ENCODE peak calls at places on chromosomes 5 and 9, in ten cellular contexts. N, R, K, V, E, U, Q, F, D and C are unnamed samples.
A peak's percentile ranks its signal among the peaks of the same experiment; 100 is the strongest.

GRCh38 chr5:154355141-154355611 is 90.6 kb upstream of the SAP30L start:
- DNase-seq in N (peak; percentile 56), R (no peak), K (no peak), V (no peak), E (no peak), U (no peak), Q (peak; percentile 29), F (peak; percentile 54), D (no peak), C (no peak)

GRCh38 chr5:119275146-119275872 is 80.5 kb upstream of the TNFAIP8 start:
- DNase-seq in N (no peak), R (peak; percentile 63), K (no peak), V (no peak), E (peak; percentile 61), U (peak; percentile 24), Q (no peak), F (no peak), D (peak; percentile 95), C (no peak)

GRCh38 chr5:21776466-21776865 is 1076.7 kb downstream of the CDH12 start:
- DNase-seq in N (no peak), R (no peak), K (no peak), V (no peak), E (no peak), U (no peak), Q (no peak), F (no peak), D (no peak), C (no peak)

GRCh38 chr9:135702002-135702721 is at the start of gene KCNT1:
- DNase-seq in N (no peak), R (no peak), K (peak; percentile 25), V (peak; percentile 74), E (peak; percentile 13), U (peak; percentile 77), Q (peak; percentile 99), F (no peak), D (peak; percentile 23), C (peak; percentile 13)

GRCh38 chr5:179262126-179262920 is 82.9 kb downstream of the ADAMTS2 start:
- DNase-seq in N (no peak), R (no peak), K (no peak), V (no peak), E (no peak), U (no peak), Q (peak; percentile 20), F (peak; percentile 84), D (no peak), C (no peak)

GRCh38 chr5:74542477-74542876 is 98.1 kb downstream of the ENC1 start:
- DNase-seq in N (no peak), R (no peak), K (no peak), V (no peak), E (no peak), U (no peak), Q (no peak), F (no peak), D (peak; percentile 85), C (peak; percentile 45)

GRCh38 chr5:106254784-106255183 is 1416.0 kb downstream of the EFNA5 start:
- DNase-seq in N (no peak), R (no peak), K (no peak), V (no peak), E (no peak), U (no peak), Q (no peak), F (no peak), D (no peak), C (no peak)

GRCh38 chr9:3809724-3810123 is 283.9 kb upstream of the RFX3 start:
- DNase-seq in N (no peak), R (peak; percentile 88), K (no peak), V (no peak), E (peak; percentile 18), U (no peak), Q (no peak), F (no peak), D (peak; percentile 63), C (peak; percentile 53)

GRCh38 chr5:926416-927171 is 33.9 kb downstream of the TRIP13 start:
- DNase-seq in N (no peak), R (no peak), K (peak; percentile 18), V (peak; percentile 64), E (no peak), U (peak; percentile 68), Q (peak; percentile 54), F (no peak), D (peak; percentile 6), C (peak; percentile 25)

GRCh38 chr5:147482426-147483196 is 27.3 kb downstream of the DPYSL3 start:
- DNase-seq in N (no peak), R (no peak), K (no peak), V (no peak), E (no peak), U (no peak), Q (no peak), F (no peak), D (no peak), C (no peak)

DNA sequence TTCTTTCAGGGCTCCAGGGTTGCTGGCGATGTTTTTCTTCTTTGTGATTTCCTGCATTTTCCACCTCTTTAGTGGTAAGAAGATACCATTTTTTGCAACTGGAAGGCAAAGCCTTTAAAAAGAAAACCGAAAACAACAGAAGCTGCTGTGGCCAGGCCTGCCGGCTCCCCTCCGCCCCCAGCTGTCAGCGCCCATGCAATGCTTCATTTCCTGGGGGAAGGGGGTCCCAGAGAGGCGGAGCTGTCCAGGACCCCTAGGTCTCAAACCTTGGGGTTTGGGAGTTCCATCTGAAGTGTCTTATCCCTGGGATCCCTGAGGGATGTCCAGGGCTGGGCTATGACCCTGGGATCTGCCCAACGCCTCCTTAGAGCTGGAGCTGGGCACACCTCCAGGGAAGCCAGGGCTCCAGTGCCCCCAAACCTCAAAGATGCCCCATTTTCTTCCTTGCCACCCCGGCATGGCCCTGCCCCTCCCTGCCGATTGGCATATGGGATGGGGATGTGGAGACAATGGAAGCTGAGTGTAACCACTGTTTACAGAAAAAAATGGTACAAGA is 257.2 kb upstream of the MVB12B start:
- DNase-seq in N (no peak), R (no peak), K (no peak), V (no peak), E (no peak), U (no peak), Q (no peak), F (no peak), D (no peak), C (no peak)
- H3K4me3 ChIP-seq in N (no peak overlapping the region), R (no peak overlapping the region), K (no peak overlapping the region), V (no peak overlapping the region), E (no peak overlapping the region), U (no peak overlapping the region), Q (no peak overlapping the region), F (no peak overlapping the region), D (no peak overlapping the region), C (no peak overlapping the region)

GRCh38 chr5:11483630-11484029 is 420.6 kb downstream of the CTNND2 start:
- DNase-seq in N (no peak), R (no peak), K (no peak), V (peak; percentile 51), E (no peak), U (no peak), Q (no peak), F (no peak), D (no peak), C (no peak)

GRCh38 chr5:11476866-11477265 is 427.4 kb downstream of the CTNND2 start:
- DNase-seq in N (no peak), R (no peak), K (no peak), V (no peak), E (no peak), U (no peak), Q (no peak), F (no peak), D (no peak), C (no peak)

GRCh38 chr5:11477786-11478185 is 426.5 kb downstream of the CTNND2 start:
- DNase-seq in N (no peak), R (no peak), K (no peak), V (no peak), E (no peak), U (no peak), Q (no peak), F (no peak), D (no peak), C (no peak)

GRCh38 chr5:11482011-11482410 is 422.2 kb downstream of the CTNND2 start:
- DNase-seq in N (no peak), R (no peak), K (no peak), V (no peak), E (no peak), U (no peak), Q (no peak), F (no peak), D (no peak), C (peak; percentile 25)
- TF ChIP-seq CTCF in N (no peak), R (no peak), K (no peak), V (no peak), E (no peak), U (no peak), Q (no peak), F (no peak), D (no peak), C (no peak)

DNA sequence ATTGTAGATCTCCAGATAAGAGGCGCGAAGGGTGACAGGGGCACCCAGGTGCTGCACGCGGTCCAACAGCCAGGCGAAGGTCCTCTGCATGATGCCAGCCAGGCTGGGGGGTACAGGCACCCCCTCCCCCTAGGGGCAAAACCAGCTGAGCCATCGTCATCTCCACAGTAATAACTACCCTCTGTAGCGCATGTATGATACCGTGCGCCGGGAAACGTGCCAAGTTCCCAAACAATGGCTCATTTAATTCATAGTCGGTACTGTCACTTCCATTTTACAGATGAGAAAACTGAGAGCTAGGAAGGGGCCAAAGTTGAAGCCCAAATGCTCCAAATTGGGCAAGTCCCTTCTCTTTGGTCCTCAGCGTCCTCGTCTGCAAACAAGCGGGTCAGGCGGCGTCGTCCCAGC is 1.5 kb downstream of the KIF12 start:
- DNase-seq in N (no peak), R (no peak), K (no peak), V (peak; percentile 19), E (no peak), U (no peak), Q (peak; percentile 56), F (peak; percentile 85), D (peak; percentile 47), C (no peak)
- H3K4me3 ChIP-seq in N (peak overlapping the region; percentile 57), R (peak overlapping the region; percentile 54), K (peak overlapping the region; percentile 40), V (peak overlapping the region; percentile 56), E (no peak overlapping the region), U (peak overlapping the region; percentile 61), Q (peak overlapping the region; percentile 35), F (peak overlapping the region; percentile 6), D (peak overlapping the region; percentile 21), C (no peak overlapping the region)

GRCh38 chr5:72921886-72922285 is 34.0 kb upstream of the FCHO2 start:
- DNase-seq in N (no peak), R (no peak), K (no peak), V (no peak), E (no peak), U (no peak), Q (no peak), F (no peak), D (peak; percentile 11), C (no peak)

GRCh38 chr5:72925336-72926010 is 30.4 kb upstream of the FCHO2 start:
- DNase-seq in N (no peak), R (no peak), K (no peak), V (no peak), E (no peak), U (no peak), Q (no peak), F (no peak), D (no peak), C (no peak)

GRCh38 chr5:72917371-72917776 is 38.5 kb upstream of the FCHO2 start:
- DNase-seq in N (no peak), R (no peak), K (no peak), V (no peak), E (no peak), U (no peak), Q (no peak), F (no peak), D (no peak), C (no peak)

GRCh38 chr5:72921103-72921502 is 34.7 kb upstream of the FCHO2 start:
- DNase-seq in N (no peak), R (no peak), K (no peak), V (no peak), E (no peak), U (no peak), Q (no peak), F (no peak), D (no peak), C (no peak)

GRCh38 chr5:72920690-72921089 is 35.2 kb upstream of the FCHO2 start:
- DNase-seq in N (no peak), R (no peak), K (peak; percentile 58), V (peak; percentile 35), E (peak; percentile 55), U (no peak), Q (no peak), F (no peak), D (peak; percentile 44), C (peak; percentile 26)
- TF ChIP-seq CTCF in N (no peak), R (no peak), K (no peak), V (peak; percentile 45), E (peak; percentile 56), U (peak; percentile 46), Q (peak; percentile 68), F (no peak), D (peak; percentile 42), C (peak; percentile 39)